ENCODE peak calls at places on chromosomes 6 and 20, in six cellular contexts. G is endothelial cell of umbilical vein, O is aorta, Z is WERI-Rb-1, U is astrocyte, Y is ovary. Q is an unnamed sample. For H3K27me3, the result is how much of the 10 kb centered on the place peaks cover.

GRCh38 chr6:3630258-3630828 is 121.2 kb downstream of the PXDC1 start:
- DNase-seq in Y (no peak), U (no peak), Z (no peak), O (peak), G (no peak), Q (no peak)

GRCh38 chr6:130870179-130870881 is 43.1 kb downstream of the SMLR1 start:
- DNase-seq in U (no peak), G (no peak), Y (no peak), Z (no peak), O (no peak), Q (no peak)

GRCh38 chr20:38982291-38982690 is 20.1 kb downstream of the DHX35 start:
- DNase-seq in Z (no peak), O (no peak), U (no peak), G (no peak), Y (no peak), Q (peak)

GRCh38 chr6:148713033-148713738 is 33.6 kb upstream of the UST start:
- DNase-seq in G (no peak), Z (no peak), O (no peak), Y (no peak), U (no peak), Q (no peak)

GRCh38 chr6:157411368-157411767 is 30.4 kb downstream of the ZDHHC14 start:
- DNase-seq in U (no peak), O (no peak), G (no peak), Z (no peak), Y (no peak), Q (no peak)

GRCh38 chr20:22582960-22583772 is 1.2 kb downstream of the FOXA2 start:
- DNase-seq in Z (no peak), O (no peak), Y (no peak), U (no peak), G (no peak), Q (no peak)

GRCh38 chr6:24797596-24798216 is 1.0 kb downstream of the ARMH2 start:
- DNase-seq in Y (no peak), G (no peak), Z (no peak), U (no peak), O (no peak), Q (no peak)

GRCh38 chr6:25248100-25248499 is 31.1 kb upstream of the CARMIL1 start:
- DNase-seq in Y (no peak), Z (no peak), G (no peak), U (peak), O (no peak), Q (peak)

GRCh38 chr20:53048387-53048786 is 76.2 kb downstream of the TSHZ2 start:
- DNase-seq in Z (no peak), O (no peak), G (no peak), U (no peak), Y (no peak), Q (no peak)

GRCh38 chr6:140314675-140315074 is 940.2 kb upstream of the CITED2 start:
- DNase-seq in Y (no peak), Z (no peak), O (no peak), U (no peak), G (no peak), Q (no peak)

GRCh38 chr6:79947191-79948173 is at the start of gene ELOVL4:
- DNase-seq in Z (peak), U (peak), G (peak), O (peak), Y (peak), Q (peak)

GRCh38 chr20:4295226-4295625 is 279.9 kb upstream of the RNF24 start:
- DNase-seq in U (no peak), Z (no peak), O (no peak), G (no peak), Y (no peak), Q (no peak)

GRCh38 chr20:51594206-51594998 is 51.9 kb upstream of the NFATC2 start:
- DNase-seq in G (no peak), U (no peak), Y (no peak), O (no peak), Z (no peak), Q (peak)

GRCh38 chr20:46483879-46484278 is 29.5 kb downstream of the ZNF334 start:
- DNase-seq in O (no peak), U (no peak), Z (no peak), Y (no peak), G (no peak), Q (no peak)

GRCh38 chr6:162343196-162343901 is 384.2 kb downstream of the PRKN start:
- DNase-seq in Z (no peak), U (no peak), G (no peak), O (no peak), Y (no peak), Q (no peak)

GRCh38 chr6:121382467-121383121 is 48.3 kb upstream of the TBC1D32 start:
- DNase-seq in Y (no peak), O (no peak), Z (no peak), U (no peak), G (no peak), Q (no peak)

GRCh38 chr6:125871365-125871764 is 80.6 kb downstream of the NCOA7 start:
- DNase-seq in U (no peak), G (no peak), O (no peak), Z (no peak), Y (no peak), Q (peak)

GRCh38 chr20:10376271-10377075 is 57.5 kb downstream of the MKKS start:
- DNase-seq in Y (no peak), Z (no peak), O (no peak), U (peak), G (peak), Q (peak)

GRCh38 chr6:26207248-26207801 is 120.1 kb downstream of the HFE start:
- DNase-seq in G (no peak), O (no peak), U (no peak), Y (no peak), Z (no peak), Q (no peak)

GRCh38 chr6:97147421-97147820 is 135.6 kb downstream of the MMS22L start:
- DNase-seq in U (no peak), O (no peak), Y (no peak), G (no peak), Z (no peak), Q (no peak)

GRCh38 chr20:10047427-10047826 is 12.6 kb downstream of the ANKEF1 start:
- DNase-seq in Z (peak), O (no peak), Y (no peak), G (no peak), U (no peak), Q (peak)

GRCh38 chr6:158046201-158047119 is 64.8 kb downstream of the SYNJ2 start:
- DNase-seq in O (peak), G (no peak), Z (peak), U (no peak), Y (no peak), Q (no peak)

GRCh38 chr6:40897390-40898003 is 141.5 kb downstream of the UNC5CL start:
- DNase-seq in G (no peak), O (no peak), Y (no peak), U (no peak), Z (no peak), Q (no peak)

GRCh38 chr20:41444821-41445220 is 78.2 kb upstream of the EMILIN3 start:
- DNase-seq in U (no peak), G (no peak), O (no peak), Y (no peak), Z (no peak), Q (no peak)

GRCh38 chr6:138645976-138646640 is 127.5 kb upstream of the CCDC28A start:
- DNase-seq in Y (no peak), U (no peak), G (no peak), Z (no peak), O (no peak), Q (peak)

GRCh38 chr6:142885182-142885867 is 59.7 kb downstream of the HIVEP2 start:
- DNase-seq in Z (no peak), O (no peak), U (peak), Y (peak), G (peak), Q (peak)

GRCh38 chr6:81697564-81697963 is 54.9 kb downstream of the TENT5A start:
- DNase-seq in Z (no peak), O (no peak), Y (no peak), U (peak), G (no peak), Q (no peak)

GRCh38 chr20:58571942-58572666 is 56.9 kb upstream of the APCDD1L start:
- DNase-seq in Z (no peak), U (peak), G (peak), Y (no peak), O (no peak), Q (peak)

GRCh38 chr6:158619922-158620801 is 24.4 kb downstream of the DYNLT1 start:
- DNase-seq in G (no peak), Z (no peak), O (no peak), U (no peak), Y (no peak), Q (no peak)

GRCh38 chr20:34578040-34578439 is 19.5 kb downstream of the MAP1LC3A start:
- DNase-seq in U (no peak), Z (no peak), O (no peak), Y (no peak), G (no peak), Q (peak)

DNA sequence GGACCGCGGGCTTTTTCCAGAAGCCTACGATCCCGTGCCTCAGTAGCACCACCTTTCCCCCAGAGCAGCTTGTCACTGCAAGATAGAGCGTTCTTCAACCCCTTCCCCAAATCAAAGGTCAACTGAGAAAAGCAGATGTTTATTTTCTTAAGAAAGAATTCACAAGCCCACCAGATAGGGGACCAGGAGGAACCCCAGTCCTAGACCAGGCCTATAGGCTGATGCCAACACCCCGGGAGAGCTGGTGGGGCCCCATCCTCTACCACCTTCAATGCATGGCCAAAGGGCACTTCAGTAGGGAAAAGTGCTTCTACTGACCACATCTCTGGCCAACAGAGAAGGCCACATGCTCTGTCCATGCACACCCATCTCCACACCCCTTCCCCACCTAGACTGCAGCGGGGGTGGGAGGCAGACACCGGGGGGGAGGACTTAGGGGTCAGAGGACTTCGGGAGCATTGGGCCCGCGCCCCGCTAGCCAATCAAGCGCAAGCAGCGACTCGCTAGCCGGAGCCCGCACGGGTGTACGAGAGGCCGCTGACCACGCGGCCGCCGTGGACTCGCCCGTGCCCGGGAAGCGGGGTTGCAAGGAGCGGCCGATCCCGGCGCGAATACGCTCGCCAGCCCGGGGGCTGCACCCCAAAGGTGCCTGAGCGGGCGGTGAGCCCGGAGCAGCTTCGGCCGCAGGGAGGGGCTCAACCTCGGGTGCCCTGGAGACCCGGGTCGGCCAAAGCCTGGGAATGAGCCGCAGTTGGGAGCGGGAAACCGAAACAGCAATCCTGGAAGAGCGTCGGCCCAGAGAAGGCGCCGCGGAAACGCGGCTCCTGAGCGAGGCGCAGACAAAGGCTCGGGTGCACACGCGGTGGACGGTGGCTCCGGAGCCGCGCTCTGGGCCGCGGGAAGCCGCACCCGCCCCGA is 2.8 kb downstream of the PDE10A start:
- DNase-seq in U (no peak), O (no peak), Z (no peak), G (no peak), Y (peak), Q (no peak)
- H3K27me3 ChIP-seq in U (under half), O (under half), Z (half or more), G (under half), Y (under half), Q (under half)

GRCh38 chr20:21028921-21029320 is 77.2 kb downstream of the LINC00237 start:
- DNase-seq in Z (no peak), O (no peak), U (no peak), G (no peak), Y (no peak), Q (no peak)
- H3K27me3 ChIP-seq in Z (half or more), O (under half), U (under half), G (under half), Y (under half), Q (under half)

DNA sequence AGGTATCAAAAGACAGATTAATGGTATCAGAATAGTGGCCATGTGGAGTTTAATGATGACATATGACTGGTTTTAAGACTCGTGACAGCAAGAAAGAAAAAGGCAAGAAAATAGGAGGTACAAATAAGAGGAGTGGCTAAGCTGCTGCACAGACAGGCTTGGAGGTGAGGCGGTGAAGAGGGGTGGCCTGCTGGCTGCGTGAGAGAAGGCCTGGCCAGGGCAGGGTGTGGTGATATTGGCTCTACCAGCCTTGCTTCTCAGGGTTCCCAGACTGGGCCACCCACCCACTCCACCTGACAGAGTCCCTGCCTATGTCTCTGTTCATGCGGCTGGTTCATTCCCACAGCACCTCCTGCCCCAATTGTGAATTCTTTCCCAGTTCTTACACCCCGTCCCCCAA is 106.7 kb downstream of the FOXC1 start:
- DNase-seq in Y (no peak), Z (peak), U (no peak), O (no peak), G (no peak), Q (no peak)
- H3K27me3 ChIP-seq in Y (under half), Z (under half), U (under half), O (under half), G (under half), Q (under half)

GRCh38 chr20:47815866-47816265 is 30.6 kb upstream of the SULF2 start:
- DNase-seq in Y (no peak), G (no peak), U (no peak), O (no peak), Z (no peak), Q (no peak)
- H3K27me3 ChIP-seq in Y (under half), G (under half), U (under half), O (under half), Z (under half), Q (half or more)

GRCh38 chr20:63544958-63545516 is 2.5 kb downstream of the SRMS start:
- DNase-seq in O (no peak), Y (no peak), G (no peak), U (no peak), Z (no peak), Q (no peak)

GRCh38 chr20:63545814-63546213 is 1.7 kb downstream of the SRMS start:
- DNase-seq in U (no peak), Z (no peak), Y (no peak), O (no peak), G (no peak), Q (no peak)

GRCh38 chr20:63543131-63543530 is 4.4 kb downstream of the SRMS start:
- DNase-seq in G (no peak), U (no peak), Z (no peak), O (no peak), Y (no peak), Q (no peak)

GRCh38 chr20:63543733-63544132 is 3.8 kb downstream of the SRMS start:
- DNase-seq in O (no peak), G (no peak), U (no peak), Y (no peak), Z (no peak), Q (no peak)

DNA sequence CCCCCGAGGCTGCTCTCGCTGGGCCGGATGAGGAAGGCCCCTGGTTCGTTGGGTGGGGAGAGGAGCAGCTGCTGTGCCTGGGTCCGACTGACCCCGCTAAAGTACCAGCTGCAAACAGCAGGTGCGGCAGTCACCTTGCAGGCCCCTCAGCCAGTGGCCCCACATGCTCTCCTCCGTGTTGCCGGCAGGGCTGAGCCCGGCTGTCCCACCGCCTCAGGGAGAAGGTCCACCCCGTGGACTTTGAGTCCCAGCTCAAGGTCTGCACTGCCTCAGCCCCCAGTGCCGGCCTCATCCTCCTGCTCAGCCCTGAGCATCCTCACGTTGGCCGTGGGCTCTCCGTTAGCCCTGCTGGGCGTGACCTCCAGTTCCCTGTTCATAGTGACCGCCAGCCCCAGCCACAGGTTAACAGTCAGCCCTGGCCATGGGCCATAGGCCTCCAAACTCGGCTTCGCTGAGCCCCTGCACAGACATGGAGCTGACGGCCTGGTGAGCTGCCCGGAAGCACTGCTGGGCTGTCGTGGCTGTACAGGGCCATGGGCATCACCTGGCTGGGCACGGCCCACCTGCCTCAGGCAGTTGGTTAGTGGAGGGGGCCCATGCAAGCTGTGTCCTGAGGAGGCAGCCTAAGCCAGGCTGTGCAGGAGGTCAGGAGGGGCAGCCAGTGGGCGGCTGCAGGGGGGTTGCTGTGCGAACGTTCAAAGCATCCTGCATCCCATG is 3.1 kb downstream of the SRMS start:
- DNase-seq in U (no peak), Z (peak), G (no peak), Y (no peak), O (no peak), Q (no peak)
- H3K27me3 ChIP-seq in U (under half), Z (under half), G (under half), Y (under half), O (under half), Q (under half)

GRCh38 chr6:153150767-153151440 is 19.8 kb upstream of the RGS17 start:
- DNase-seq in Z (no peak), U (no peak), G (no peak), O (no peak), Y (no peak), Q (no peak)
- H3K27me3 ChIP-seq in Z (under half), U (under half), G (under half), O (under half), Y (under half), Q (under half)